ENCODE peak calls at places on chromosome 19, in seven cellular contexts. One of them, this sample, is unnamed.

GRCh38 chr19:11446652-11447301 is 11.3 kb downstream of the PRKCSH start:
- DNase-seq in choroid plexus epithelial cell: peak
- DNase-seq in AG10803: no peak
- DNase-seq in uterus: no peak
- DNase-seq in nephron progenitor cell: peak
- DNase-seq in fibroblast of the aortic adventitia: peak
- DNase-seq in tibial artery: no peak
- DNase-seq in this sample: peak

GRCh38 chr19:4144666-4145261 is 8.7 kb upstream of the CREB3L3 start:
- DNase-seq in choroid plexus epithelial cell: peak
- DNase-seq in AG10803: peak
- DNase-seq in uterus: no peak
- DNase-seq in nephron progenitor cell: no peak
- DNase-seq in fibroblast of the aortic adventitia: peak
- DNase-seq in tibial artery: no peak
- DNase-seq in this sample: peak

GRCh38 chr19:1382250-1382649 is 1.5 kb upstream of the NDUFS7 start:
- DNase-seq in choroid plexus epithelial cell: no peak
- DNase-seq in AG10803: no peak
- DNase-seq in uterus: no peak
- DNase-seq in nephron progenitor cell: no peak
- DNase-seq in fibroblast of the aortic adventitia: no peak
- DNase-seq in tibial artery: no peak
- DNase-seq in this sample: no peak

GRCh38 chr19:19321143-19321577 is 531 bp downstream of the MAU2 start:
- DNase-seq in choroid plexus epithelial cell: peak
- DNase-seq in AG10803: peak
- DNase-seq in uterus: no peak
- DNase-seq in nephron progenitor cell: peak
- DNase-seq in fibroblast of the aortic adventitia: peak
- DNase-seq in tibial artery: no peak
- DNase-seq in this sample: no peak

GRCh38 chr19:18776736-18777135 is 14.4 kb downstream of the COMP start:
- DNase-seq in choroid plexus epithelial cell: no peak
- DNase-seq in AG10803: peak
- DNase-seq in uterus: no peak
- DNase-seq in nephron progenitor cell: peak
- DNase-seq in fibroblast of the aortic adventitia: peak
- DNase-seq in tibial artery: no peak
- DNase-seq in this sample: peak

GRCh38 chr19:33311326-33311682 is 9.0 kb upstream of the CEBPA start:
- DNase-seq in choroid plexus epithelial cell: no peak
- DNase-seq in AG10803: no peak
- DNase-seq in uterus: no peak
- DNase-seq in nephron progenitor cell: no peak
- DNase-seq in fibroblast of the aortic adventitia: no peak
- DNase-seq in tibial artery: no peak
- DNase-seq in this sample: no peak

GRCh38 chr19:23099966-23100365 is 16.9 kb upstream of the ZNF730 start:
- DNase-seq in choroid plexus epithelial cell: no peak
- DNase-seq in AG10803: no peak
- DNase-seq in uterus: no peak
- DNase-seq in nephron progenitor cell: no peak
- DNase-seq in fibroblast of the aortic adventitia: no peak
- DNase-seq in tibial artery: no peak
- DNase-seq in this sample: no peak

GRCh38 chr19:55443045-55443823 is at the start of gene SHISA7:
- DNase-seq in choroid plexus epithelial cell: no peak
- DNase-seq in AG10803: no peak
- DNase-seq in uterus: no peak
- DNase-seq in nephron progenitor cell: no peak
- DNase-seq in fibroblast of the aortic adventitia: no peak
- DNase-seq in tibial artery: no peak
- DNase-seq in this sample: no peak

GRCh38 chr19:13788991-13789390 is 6.3 kb upstream of the ZSWIM4 start:
- DNase-seq in choroid plexus epithelial cell: peak
- DNase-seq in AG10803: peak
- DNase-seq in uterus: no peak
- DNase-seq in nephron progenitor cell: no peak
- DNase-seq in fibroblast of the aortic adventitia: peak
- DNase-seq in tibial artery: peak
- DNase-seq in this sample: peak

GRCh38 chr19:33685541-33685940 is 63.8 kb downstream of the CHST8 start:
- DNase-seq in choroid plexus epithelial cell: no peak
- DNase-seq in AG10803: no peak
- DNase-seq in uterus: no peak
- DNase-seq in nephron progenitor cell: no peak
- DNase-seq in fibroblast of the aortic adventitia: no peak
- DNase-seq in tibial artery: peak
- DNase-seq in this sample: no peak

GRCh38 chr19:29042450-29042849 is 170.5 kb downstream of the UQCRFS1 start:
- DNase-seq in choroid plexus epithelial cell: no peak
- DNase-seq in AG10803: no peak
- DNase-seq in uterus: no peak
- DNase-seq in nephron progenitor cell: no peak
- DNase-seq in fibroblast of the aortic adventitia: no peak
- DNase-seq in tibial artery: no peak
- DNase-seq in this sample: no peak

GRCh38 chr19:45668342-45668871 is 386 bp downstream of the GIPR start:
- DNase-seq in choroid plexus epithelial cell: no peak
- DNase-seq in AG10803: no peak
- DNase-seq in uterus: no peak
- DNase-seq in nephron progenitor cell: no peak
- DNase-seq in fibroblast of the aortic adventitia: no peak
- DNase-seq in tibial artery: no peak
- DNase-seq in this sample: no peak

GRCh38 chr19:13505761-13506549 is at the start of gene CACNA1A:
- DNase-seq in choroid plexus epithelial cell: no peak
- DNase-seq in AG10803: peak
- DNase-seq in uterus: no peak
- DNase-seq in nephron progenitor cell: peak
- DNase-seq in fibroblast of the aortic adventitia: peak
- DNase-seq in tibial artery: no peak
- DNase-seq in this sample: no peak

GRCh38 chr19:33177417-33177976 is 16.6 kb upstream of the LRP3 start:
- DNase-seq in choroid plexus epithelial cell: no peak
- DNase-seq in AG10803: no peak
- DNase-seq in uterus: no peak
- DNase-seq in nephron progenitor cell: no peak
- DNase-seq in fibroblast of the aortic adventitia: no peak
- DNase-seq in tibial artery: no peak
- DNase-seq in this sample: no peak

GRCh38 chr19:16628183-16628983 is at the start of gene MED26:
- DNase-seq in choroid plexus epithelial cell: peak
- DNase-seq in AG10803: peak
- DNase-seq in uterus: peak
- DNase-seq in nephron progenitor cell: peak
- DNase-seq in fibroblast of the aortic adventitia: peak
- DNase-seq in tibial artery: peak
- DNase-seq in this sample: peak

GRCh38 chr19:6038634-6039405 is 60.9 kb upstream of the RANBP3 start:
- DNase-seq in choroid plexus epithelial cell: peak
- DNase-seq in AG10803: no peak
- DNase-seq in uterus: no peak
- DNase-seq in nephron progenitor cell: no peak
- DNase-seq in fibroblast of the aortic adventitia: no peak
- DNase-seq in tibial artery: peak
- DNase-seq in this sample: no peak

GRCh38 chr19:30666301-30666803 is 294.2 kb downstream of the ZNF536 start:
- DNase-seq in choroid plexus epithelial cell: peak
- DNase-seq in AG10803: peak
- DNase-seq in uterus: peak
- DNase-seq in nephron progenitor cell: peak
- DNase-seq in fibroblast of the aortic adventitia: peak
- DNase-seq in tibial artery: no peak
- DNase-seq in this sample: peak

GRCh38 chr19:18538115-18538514 is 5.3 kb downstream of the FKBP8 start:
- DNase-seq in choroid plexus epithelial cell: no peak
- DNase-seq in AG10803: no peak
- DNase-seq in uterus: no peak
- DNase-seq in nephron progenitor cell: no peak
- DNase-seq in fibroblast of the aortic adventitia: no peak
- DNase-seq in tibial artery: no peak
- DNase-seq in this sample: no peak

GRCh38 chr19:33947565-33947964 is 150.9 kb downstream of the KCTD15 start:
- DNase-seq in choroid plexus epithelial cell: peak
- DNase-seq in AG10803: no peak
- DNase-seq in uterus: no peak
- DNase-seq in nephron progenitor cell: no peak
- DNase-seq in fibroblast of the aortic adventitia: no peak
- DNase-seq in tibial artery: peak
- DNase-seq in this sample: peak

GRCh38 chr19:38392707-38393308 is 4.3 kb downstream of the SPRED3 start:
- DNase-seq in choroid plexus epithelial cell: peak
- DNase-seq in AG10803: no peak
- DNase-seq in uterus: no peak
- DNase-seq in nephron progenitor cell: no peak
- DNase-seq in fibroblast of the aortic adventitia: no peak
- DNase-seq in tibial artery: no peak
- DNase-seq in this sample: peak

GRCh38 chr19:58380736-58381459 is at the start of gene ZNF837:
- DNase-seq in choroid plexus epithelial cell: peak
- DNase-seq in AG10803: peak
- DNase-seq in uterus: peak
- DNase-seq in nephron progenitor cell: peak
- DNase-seq in fibroblast of the aortic adventitia: peak
- DNase-seq in tibial artery: peak
- DNase-seq in this sample: peak
- TF ChIP-seq CTCF in choroid plexus epithelial cell: no peak
- TF ChIP-seq CTCF in AG10803: no peak
- TF ChIP-seq CTCF in uterus: peak
- TF ChIP-seq CTCF in nephron progenitor cell: no peak
- TF ChIP-seq CTCF in fibroblast of the aortic adventitia: no peak
- TF ChIP-seq CTCF in tibial artery: peak
- TF ChIP-seq CTCF in this sample: no peak

GRCh38 chr19:35994868-35995654 is at the start of gene SDHAF1:
- DNase-seq in choroid plexus epithelial cell: peak
- DNase-seq in AG10803: peak
- DNase-seq in uterus: peak
- DNase-seq in nephron progenitor cell: peak
- DNase-seq in fibroblast of the aortic adventitia: peak
- DNase-seq in tibial artery: peak
- DNase-seq in this sample: peak
- TF ChIP-seq CTCF in choroid plexus epithelial cell: no peak
- TF ChIP-seq CTCF in AG10803: no peak
- TF ChIP-seq CTCF in uterus: no peak
- TF ChIP-seq CTCF in nephron progenitor cell: no peak
- TF ChIP-seq CTCF in fibroblast of the aortic adventitia: no peak
- TF ChIP-seq CTCF in tibial artery: no peak
- TF ChIP-seq CTCF in this sample: no peak

DNA sequence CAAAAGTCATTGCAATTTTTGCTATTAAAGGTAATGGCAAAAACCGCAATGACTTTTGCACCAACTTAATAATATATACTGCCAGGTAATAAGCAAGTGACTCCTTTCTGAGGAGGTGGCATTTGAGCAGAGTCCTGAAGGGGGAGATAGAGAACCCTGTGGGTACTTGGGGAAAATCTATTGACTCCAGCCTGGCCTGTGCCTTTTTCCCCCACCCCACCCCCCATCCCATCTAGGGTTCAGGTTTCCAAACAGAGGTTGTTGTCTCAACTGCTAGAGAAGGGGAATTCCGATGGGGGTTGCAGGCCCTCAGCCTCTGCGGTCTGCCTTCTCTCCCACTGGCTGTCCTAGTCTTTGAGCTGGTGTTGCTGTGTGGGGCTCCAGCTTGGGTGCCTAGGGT is 11.5 kb downstream of the S1PR2 start:
- DNase-seq in choroid plexus epithelial cell: peak
- DNase-seq in AG10803: peak
- DNase-seq in uterus: no peak
- DNase-seq in nephron progenitor cell: peak
- DNase-seq in fibroblast of the aortic adventitia: peak
- DNase-seq in tibial artery: no peak
- DNase-seq in this sample: peak
- TF ChIP-seq CTCF in choroid plexus epithelial cell: peak
- TF ChIP-seq CTCF in AG10803: peak
- TF ChIP-seq CTCF in uterus: no peak
- TF ChIP-seq CTCF in nephron progenitor cell: peak
- TF ChIP-seq CTCF in fibroblast of the aortic adventitia: peak
- TF ChIP-seq CTCF in tibial artery: no peak
- TF ChIP-seq CTCF in this sample: peak

GRCh38 chr19:47130589-47131168 is at the start of gene SAE1:
- DNase-seq in choroid plexus epithelial cell: peak
- DNase-seq in AG10803: peak
- DNase-seq in uterus: peak
- DNase-seq in nephron progenitor cell: peak
- DNase-seq in fibroblast of the aortic adventitia: peak
- DNase-seq in tibial artery: peak
- DNase-seq in this sample: peak
- TF ChIP-seq CTCF in choroid plexus epithelial cell: peak
- TF ChIP-seq CTCF in AG10803: peak
- TF ChIP-seq CTCF in uterus: peak
- TF ChIP-seq CTCF in nephron progenitor cell: no peak
- TF ChIP-seq CTCF in fibroblast of the aortic adventitia: peak
- TF ChIP-seq CTCF in tibial artery: peak
- TF ChIP-seq CTCF in this sample: peak

This sample was measured in fibroblast of pulmonary artery.